ENCODE peak calls at places on chromosomes 5 and 9, in four cellular contexts. M is cardiac muscle cell, R is lower lobe of right lung, K is upper lobe of right lung. I is an unnamed sample. For H3K27me3, the result is how much of the 10 kb centered on the place peaks cover.

GRCh38 chr9:33868430-33869000 is 51.6 kb downstream of the UBE2R2 start:
- DNase-seq in M (peak), R (no peak), K (no peak), I (no peak)

GRCh38 chr5:154038241-154038603 is 488 bp downstream of the FAM114A2 start:
- DNase-seq in K (peak), M (no peak), R (no peak), I (no peak)

GRCh38 chr9:38183994-38184568 is 115.1 kb upstream of the SHB start:
- DNase-seq in M (peak), K (no peak), R (no peak), I (no peak)

GRCh38 chr9:127503947-127504886 is 52.9 kb downstream of the LRSAM1 start:
- DNase-seq in M (peak), R (peak), K (peak), I (no peak)

GRCh38 chr5:122180863-122181519 is 51.6 kb downstream of the ZNF474 start:
- DNase-seq in M (peak), R (no peak), K (no peak), I (peak)

GRCh38 chr9:122020398-122020797 is 72.7 kb downstream of the TTLL11 start:
- DNase-seq in M (peak), R (no peak), K (no peak), I (no peak)

GRCh38 chr9:28394774-28395173 is 821.5 kb upstream of the C9orf72 start:
- DNase-seq in K (no peak), R (no peak), M (no peak), I (no peak)

GRCh38 chr5:154166901-154167791 is 23.4 kb upstream of the GALNT10 start:
- DNase-seq in M (no peak), K (no peak), R (no peak), I (no peak)

GRCh38 chr9:115422932-115423440 is 305.0 kb upstream of the TNC start:
- DNase-seq in K (no peak), M (no peak), R (no peak), I (no peak)

DNA sequence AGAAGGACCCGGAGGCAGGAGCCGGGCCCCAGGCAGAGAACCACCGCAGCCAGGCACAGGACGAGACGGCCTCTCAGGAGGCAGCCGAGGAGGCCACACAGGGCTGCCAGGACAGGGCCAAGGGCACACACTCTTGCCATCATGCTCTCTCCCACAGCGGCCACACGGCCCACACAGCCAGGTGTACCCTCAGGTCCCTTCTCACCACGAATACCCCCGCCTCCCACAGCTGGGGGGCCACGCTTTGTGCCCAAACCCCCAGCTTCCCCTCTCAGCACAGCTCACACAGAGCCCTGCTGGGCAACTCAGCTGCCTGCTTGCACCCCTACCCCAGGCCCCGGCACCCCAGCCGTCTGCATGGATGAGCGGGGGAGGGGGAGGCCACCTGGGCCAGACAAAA is 5.3 kb downstream of the SSNA1 start:
- DNase-seq in R (no peak), M (no peak), K (no peak), I (no peak)
- H3K4me3 ChIP-seq in R (no peak), M (no peak), K (no peak), I (no peak)

DNA sequence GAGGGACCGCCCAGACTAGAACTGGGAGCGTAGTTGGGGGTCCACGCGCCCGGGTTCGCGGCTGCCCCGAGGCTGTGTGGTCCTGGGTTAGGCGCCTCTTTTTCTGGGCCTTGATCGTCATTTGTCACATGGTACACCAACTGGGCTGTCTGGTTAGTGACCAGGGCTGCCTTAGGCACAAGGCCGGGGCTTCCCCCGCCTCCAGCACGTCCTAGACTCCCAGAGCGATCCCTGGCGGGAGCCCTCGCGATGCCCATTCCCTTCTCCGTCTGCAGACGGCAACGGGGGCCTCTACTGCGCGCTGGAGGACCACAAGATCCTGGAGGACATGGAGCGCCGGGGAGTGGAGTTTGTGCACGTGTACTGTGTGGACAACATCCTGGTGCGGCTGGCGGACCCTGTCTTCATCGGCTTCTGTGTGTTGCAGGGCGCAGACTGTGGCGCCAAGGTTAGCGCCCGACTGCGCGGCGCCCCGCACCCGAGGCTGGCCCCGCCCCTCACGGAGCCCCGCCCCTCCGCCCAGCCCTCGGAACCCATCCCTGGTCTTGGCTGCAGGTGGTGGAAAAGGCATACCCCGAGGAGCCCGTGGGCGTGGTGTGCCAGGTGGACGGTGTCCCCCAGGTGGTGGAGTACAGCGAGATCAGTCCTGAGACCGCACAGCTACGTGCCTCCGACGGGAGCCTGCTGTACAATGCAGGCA is 1.5 kb downstream of the UAP1L1 start:
- DNase-seq in R (peak), K (peak), M (no peak), I (no peak)
- H3K27me3 ChIP-seq in R (under half), K (under half), M (under half), I (under half)

DNA sequence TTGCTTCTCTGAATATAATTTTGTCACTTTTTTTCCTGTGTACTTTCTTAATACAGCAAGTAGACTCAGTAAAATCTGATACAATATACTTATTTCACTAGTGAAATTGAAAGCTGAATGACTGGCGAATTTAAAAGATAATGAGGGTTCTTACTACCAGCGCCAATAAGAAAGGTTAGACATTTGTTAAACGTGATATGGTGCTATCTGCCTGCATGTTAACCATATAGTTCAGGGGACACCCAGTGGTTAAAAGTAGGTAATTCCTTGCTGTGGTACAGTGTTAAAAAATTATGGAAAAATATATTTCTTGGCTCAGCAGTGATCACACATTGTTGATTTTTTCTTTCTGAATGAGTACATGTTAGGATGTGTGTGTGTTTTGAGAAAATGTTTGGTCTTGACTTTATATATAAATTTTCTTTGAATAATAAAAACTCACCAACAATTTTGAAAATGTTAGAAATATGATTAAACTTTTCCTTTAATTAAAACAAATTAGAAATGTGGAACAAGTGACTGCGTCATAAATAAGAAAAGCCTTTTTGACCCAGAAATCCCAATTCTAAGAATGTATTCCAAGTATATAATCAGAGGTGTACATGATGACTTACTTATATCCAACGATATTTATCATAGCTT is 25.8 kb downstream of the CAST start:
- DNase-seq in K (no peak), M (peak), R (no peak), I (no peak)
- TF ChIP-seq CTCF in K (peak), M (peak), R (peak), I (peak)

DNA sequence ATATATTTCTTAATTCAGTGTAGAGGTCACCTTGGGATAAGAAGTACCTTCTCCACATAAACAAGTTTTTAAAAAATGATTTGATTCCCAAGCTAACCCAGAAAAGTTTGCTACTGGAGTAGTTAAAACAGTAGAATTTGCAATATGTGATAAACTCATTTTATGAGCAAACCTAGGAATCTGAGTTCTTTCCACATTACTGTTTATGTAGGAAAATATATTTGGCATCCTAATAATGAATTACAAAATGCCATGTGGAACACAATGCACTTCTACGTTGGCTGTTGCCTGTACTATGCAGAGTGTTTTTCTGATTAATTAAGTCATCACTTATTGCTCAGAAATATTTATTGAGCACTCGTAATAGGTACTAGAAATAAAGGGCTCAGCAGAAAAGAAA is 20.1 kb upstream of the GRAMD2B start:
- DNase-seq in K (no peak), R (no peak), M (peak), I (no peak)
- H3K4me3 ChIP-seq in K (no peak), R (no peak), M (no peak), I (no peak)

GRCh38 chr9:132155514-132155913 is 6.3 kb upstream of the NTNG2 start:
- DNase-seq in M (no peak), R (no peak), K (no peak), I (no peak)
- H3K27me3 ChIP-seq in M (half or more), R (under half), K (under half), I (half or more)

GRCh38 chr5:39109616-39110015 is 35.4 kb upstream of the RICTOR start:
- DNase-seq in K (no peak), R (no peak), M (no peak), I (no peak)

GRCh38 chr5:39107350-39107749 is 33.2 kb upstream of the RICTOR start:
- DNase-seq in M (no peak), K (no peak), R (no peak), I (no peak)

GRCh38 chr5:39108987-39109386 is 34.8 kb upstream of the RICTOR start:
- DNase-seq in M (no peak), K (no peak), R (no peak), I (no peak)

GRCh38 chr5:39104221-39104620 is 30.0 kb upstream of the RICTOR start:
- DNase-seq in M (no peak), K (no peak), R (no peak), I (no peak)

GRCh38 chr5:39106332-39106731 is 32.1 kb upstream of the RICTOR start:
- DNase-seq in R (no peak), K (no peak), M (peak), I (no peak)
- TF ChIP-seq CTCF in R (peak), K (peak), M (peak), I (peak)